ENCODE peak calls at places on chromosomes 1 and 21, in ten cellular contexts. T is iris pigment epithelial cell, Q is amniotic stem cell, C is pancreas, E is GM12865, K is EL, A is kidney tubule cell, D is C1 segment of cervical spinal cord, I is hippocampal formation, U is ovary. N is an unnamed sample.

GRCh38 chr1:15975358-15975804 is 520 bp downstream of the ZBTB17 start:
- DNase-seq in D (peak), K (peak), C (no peak), I (peak), E (peak), U (no peak), T (peak), Q (no peak), A (peak), N (peak)

GRCh38 chr1:13813398-13814012 is 113.5 kb downstream of the PRDM2 start:
- DNase-seq in K (peak), Q (no peak), I (no peak), D (no peak), E (peak), C (no peak), A (no peak), U (peak), T (peak), N (peak)

GRCh38 chr1:6410248-6410893 is 9.3 kb downstream of the HES2 start:
- DNase-seq in T (no peak), A (no peak), Q (no peak), C (no peak), I (no peak), E (no peak), D (no peak), U (no peak), K (no peak), N (no peak)

GRCh38 chr1:39698568-39698967 is 7.3 kb upstream of the HPCAL4 start:
- DNase-seq in C (no peak), U (no peak), T (no peak), D (no peak), K (no peak), Q (no peak), I (no peak), A (no peak), E (no peak), N (no peak)

GRCh38 chr1:112402682-112403643 is 6.9 kb downstream of the CTTNBP2NL start:
- DNase-seq in D (no peak), C (no peak), T (peak), E (no peak), I (no peak), K (peak), Q (no peak), A (no peak), U (no peak), N (no peak)

GRCh38 chr21:38293765-38294164 is 37.0 kb downstream of the KCNJ15 start:
- DNase-seq in D (no peak), A (peak), T (no peak), E (no peak), K (no peak), U (peak), I (no peak), Q (no peak), C (no peak), N (no peak)

GRCh38 chr1:38818706-38819439 is 40.7 kb downstream of the RRAGC start:
- DNase-seq in C (no peak), Q (no peak), D (no peak), I (no peak), K (no peak), A (no peak), T (no peak), U (no peak), E (no peak), N (no peak)

GRCh38 chr21:41219498-41220207 is 51.7 kb downstream of the BACE2 start:
- DNase-seq in T (no peak), Q (no peak), A (peak), I (no peak), K (no peak), D (no peak), E (no peak), C (no peak), U (no peak), N (no peak)

GRCh38 chr1:214989341-214989740 is 93.2 kb upstream of the KCNK2 start:
- DNase-seq in K (peak), A (peak), Q (peak), T (peak), E (no peak), U (no peak), C (no peak), I (no peak), D (no peak), N (no peak)

GRCh38 chr1:116817582-116818064 is 63.4 kb downstream of the CD2 start:
- DNase-seq in E (peak), T (peak), Q (no peak), U (no peak), A (peak), C (peak), K (peak), D (no peak), I (no peak), N (peak)

GRCh38 chr1:179310271-179310670 is 16.7 kb downstream of the SOAT1 start:
- DNase-seq in I (no peak), A (no peak), E (no peak), D (no peak), K (peak), C (no peak), U (no peak), T (peak), Q (no peak), N (no peak)

GRCh38 chr21:37087188-37087587 is 14.1 kb downstream of the TTC3 start:
- DNase-seq in Q (no peak), A (peak), T (peak), K (peak), E (no peak), C (no peak), I (peak), D (no peak), U (no peak), N (no peak)

GRCh38 chr1:3611170-3612019 is at the start of gene MEGF6:
- DNase-seq in I (no peak), K (peak), C (no peak), E (peak), A (no peak), D (no peak), T (peak), Q (peak), U (peak), N (no peak)

GRCh38 chr21:42093991-42094417 is 22.9 kb downstream of the UMODL1 start:
- DNase-seq in T (peak), C (no peak), D (no peak), Q (peak), K (peak), I (peak), A (peak), U (no peak), E (no peak), N (no peak)

GRCh38 chr1:203361843-203362524 is 11.1 kb upstream of the FMOD start:
- DNase-seq in I (no peak), K (peak), T (peak), Q (peak), C (no peak), D (no peak), A (peak), E (peak), U (peak), N (no peak)

GRCh38 chr1:223678841-223679240 is 13.3 kb upstream of the CAPN8 start:
- DNase-seq in A (no peak), D (no peak), E (no peak), K (no peak), U (no peak), T (no peak), Q (no peak), I (no peak), C (no peak), N (no peak)

GRCh38 chr21:44487831-44488230 is 32.5 kb downstream of the LRRC3 start:
- DNase-seq in C (no peak), U (no peak), A (peak), D (no peak), K (peak), I (no peak), Q (no peak), E (peak), T (peak), N (peak)

GRCh38 chr1:18110968-18111367 is 3.4 kb downstream of the IGSF21 start:
- DNase-seq in U (no peak), A (no peak), Q (no peak), D (peak), E (no peak), C (no peak), T (no peak), I (no peak), K (no peak), N (no peak)

GRCh38 chr1:228515200-228515834 is 28.1 kb downstream of the RNF187 start:
- DNase-seq in T (peak), E (peak), Q (peak), A (peak), K (peak), C (peak), D (no peak), U (no peak), I (peak), N (peak)

N was measured in T-helper 2 cell treated with Interferon-gamma antibody and Interleukin-4, amounts not matched to agents 5 μg/mL and 100 μg/mL, for 36 hours.